ENCODE peak calls at places on chromosomes 12 and 14, in five cellular contexts. X is psoas muscle; Z is CD8-positive, alpha-beta T cell; A is tibial artery; C is mucosa of descending colon. M is an unnamed sample. For H3K4me1, the result is how much of the 10 kb centered on the place peaks cover.

GRCh38 chr12:126617312-126617711 is 1552.1 kb downstream of the AACS start:
- DNase-seq in A (no peak), Z (no peak), X (no peak), C (no peak), M (peak)

GRCh38 chr12:42172811-42173210 is 28.1 kb upstream of the GXYLT1 start:
- DNase-seq in C (no peak), Z (no peak), X (no peak), A (no peak), M (no peak)

GRCh38 chr12:123899368-123899767 is 73.3 kb downstream of the CCDC92 start:
- DNase-seq in X (no peak), A (no peak), C (no peak), Z (no peak), M (no peak)

GRCh38 chr12:47883663-47884195 is 21.1 kb downstream of the VDR start:
- DNase-seq in C (no peak), X (no peak), Z (no peak), A (peak), M (no peak)

GRCh38 chr12:105947906-105948305 is 190.8 kb downstream of the NUAK1 start:
- DNase-seq in C (no peak), Z (no peak), X (no peak), A (no peak), M (no peak)

GRCh38 chr12:97168804-97169203 is 261.7 kb downstream of the NEDD1 start:
- DNase-seq in C (no peak), X (no peak), A (no peak), Z (no peak), M (no peak)

GRCh38 chr12:104226672-104227071 is 11.1 kb downstream of the TXNRD1 start:
- DNase-seq in A (no peak), Z (no peak), C (no peak), X (no peak), M (no peak)

GRCh38 chr12:124620606-124621295 is 53.3 kb upstream of the NCOR2 start:
- DNase-seq in A (no peak), C (no peak), X (no peak), Z (no peak), M (no peak)

GRCh38 chr12:79298511-79298910 is 392.3 kb downstream of the PAWR start:
- DNase-seq in C (no peak), A (no peak), X (no peak), Z (no peak), M (no peak)

GRCh38 chr14:54486685-54487084 is 2.1 kb downstream of the GMFB start:
- DNase-seq in X (no peak), Z (no peak), A (no peak), C (no peak), M (no peak)

GRCh38 chr12:12428961-12429657 is 72.2 kb downstream of the BORCS5 start:
- DNase-seq in A (no peak), C (no peak), X (no peak), Z (no peak), M (no peak)

GRCh38 chr12:90163975-90164374 is 455.3 kb upstream of the ATP2B1 start:
- DNase-seq in A (no peak), Z (no peak), X (no peak), C (no peak), M (no peak)

GRCh38 chr14:103520657-103521437 is 1.8 kb downstream of the CKB start:
- DNase-seq in Z (peak), C (peak), X (peak), A (peak), M (peak)

GRCh38 chr14:93369393-93370266 is 22.6 kb downstream of the COX8C start:
- DNase-seq in C (no peak), A (no peak), X (no peak), Z (no peak), M (no peak)

GRCh38 chr12:113858828-113859386 is 107.2 kb downstream of the RBM19 start:
- DNase-seq in A (no peak), X (no peak), Z (no peak), C (no peak), M (no peak)

GRCh38 chr14:26415618-26416123 is 182.2 kb downstream of the NOVA1 start:
- DNase-seq in A (peak), Z (no peak), X (peak), C (peak), M (no peak)

GRCh38 chr12:4562034-4562657 is at the start of gene DYRK4:
- DNase-seq in C (peak), Z (no peak), A (peak), X (peak), M (peak)

GRCh38 chr12:57904848-57905811 is 36.2 kb upstream of the ATP23 start:
- DNase-seq in C (peak), Z (peak), A (peak), X (peak), M (peak)

GRCh38 chr12:47841506-47841905 is 21.8 kb upstream of the HDAC7 start:
- DNase-seq in C (no peak), Z (no peak), A (no peak), X (no peak), M (no peak)

GRCh38 chr12:52815676-52816075 is 1.8 kb upstream of the KRT4 start:
- DNase-seq in X (no peak), C (no peak), Z (no peak), A (no peak), M (no peak)

GRCh38 chr12:6752181-6752930 is 585 bp downstream of the MLF2 start:
- DNase-seq in X (no peak), A (peak), Z (no peak), C (no peak), M (peak)

GRCh38 chr14:50173891-50174290 is 57.5 kb downstream of the SOS2 start:
- DNase-seq in X (no peak), Z (no peak), C (no peak), A (no peak), M (no peak)

GRCh38 chr12:13489246-13489645 is 292.7 kb downstream of the EMP1 start:
- DNase-seq in X (no peak), Z (no peak), C (no peak), A (no peak), M (no peak)

GRCh38 chr12:27525373-27525772 is 1.4 kb downstream of the PPFIBP1 start:
- DNase-seq in Z (no peak), C (no peak), A (no peak), X (no peak), M (peak)

GRCh38 chr14:55514819-55515470 is 65.1 kb upstream of the KTN1 start:
- DNase-seq in Z (no peak), C (no peak), X (no peak), A (no peak), M (no peak)

GRCh38 chr14:31060253-31060875 is 34.2 kb upstream of the STRN3 start:
- DNase-seq in Z (no peak), C (no peak), A (no peak), X (no peak), M (peak)

GRCh38 chr14:96203116-96203515 is 1.5 kb upstream of the BDKRB2 start:
- DNase-seq in A (no peak), X (no peak), Z (no peak), C (no peak), M (no peak)

GRCh38 chr12:116490481-116490880 is 68.7 kb upstream of the MAP1LC3B2 start:
- DNase-seq in A (no peak), Z (no peak), C (no peak), X (no peak), M (no peak)

GRCh38 chr12:21065845-21066244 is 65.1 kb upstream of the SLCO1B1 start:
- DNase-seq in X (no peak), Z (no peak), A (no peak), C (no peak), M (peak)

GRCh38 chr14:93183596-93184317 is 940 bp downstream of the MOAP1 start:
- DNase-seq in C (peak), Z (no peak), A (no peak), X (no peak), M (no peak)

GRCh38 chr14:21092147-21093011 is 6.1 kb downstream of the ZNF219 start:
- DNase-seq in Z (peak), C (peak), A (peak), X (peak), M (peak)

GRCh38 chr14:29442720-29443119 is 484.9 kb downstream of the PRKD1 start:
- DNase-seq in Z (no peak), C (no peak), X (no peak), A (no peak), M (no peak)

GRCh38 chr12:40104461-40105264 is 1.2 kb downstream of the SLC2A13 start:
- DNase-seq in X (no peak), C (no peak), A (no peak), Z (no peak), M (peak)

GRCh38 chr12:53047221-53048032 is 2.4 kb upstream of the TNS2 start:
- DNase-seq in C (peak), A (peak), Z (peak), X (peak), M (peak)

GRCh38 chr14:49194067-49194466 is 392.1 kb downstream of the RPS29 start:
- DNase-seq in Z (no peak), X (peak), A (peak), C (no peak), M (no peak)

GRCh38 chr14:54447231-54447692 is 6.1 kb upstream of the CNIH1 start:
- DNase-seq in Z (no peak), X (no peak), C (peak), A (no peak), M (no peak)

GRCh38 chr14:68683326-68683725 is 109.5 kb downstream of the ZFP36L1 start:
- DNase-seq in Z (no peak), A (peak), X (no peak), C (no peak), M (no peak)

GRCh38 chr12:45981075-45981837 is 9.1 kb downstream of the SCAF11 start:
- DNase-seq in A (no peak), C (no peak), Z (no peak), X (no peak), M (no peak)

GRCh38 chr12:69566603-69567002 is 18.7 kb upstream of the CCT2 start:
- DNase-seq in C (no peak), X (no peak), Z (no peak), A (no peak), M (no peak)
- TF ChIP-seq CTCF in C (no peak), X (no peak), Z (no peak), A (no peak), M (peak)

GRCh38 chr12:81092053-81092452 is 14.2 kb downstream of the ACSS3 start:
- DNase-seq in X (no peak), C (no peak), A (no peak), Z (no peak), M (no peak)

GRCh38 chr12:81086342-81086741 is 8.5 kb downstream of the ACSS3 start:
- DNase-seq in C (no peak), A (no peak), X (no peak), Z (no peak), M (peak)

GRCh38 chr12:81088221-81088620 is 10.3 kb downstream of the ACSS3 start:
- DNase-seq in X (no peak), A (no peak), C (no peak), Z (no peak), M (no peak)

GRCh38 chr12:81085832-81086231 is 8.0 kb downstream of the ACSS3 start:
- DNase-seq in C (no peak), X (no peak), A (no peak), Z (no peak), M (no peak)

GRCh38 chr12:81089412-81089811 is 11.5 kb downstream of the ACSS3 start:
- DNase-seq in X (no peak), Z (no peak), A (no peak), C (no peak), M (no peak)
- H3K4me1 ChIP-seq in X (under half), Z (under half), A (under half), C (under half), M (under half)

GRCh38 chr12:110613771-110614684 is at the start of gene TCTN1:
- DNase-seq in Z (peak), X (peak), A (peak), C (peak), M (peak)
- TF ChIP-seq CTCF in Z (no peak), X (no peak), A (no peak), C (no peak), M (no peak)

DNA sequence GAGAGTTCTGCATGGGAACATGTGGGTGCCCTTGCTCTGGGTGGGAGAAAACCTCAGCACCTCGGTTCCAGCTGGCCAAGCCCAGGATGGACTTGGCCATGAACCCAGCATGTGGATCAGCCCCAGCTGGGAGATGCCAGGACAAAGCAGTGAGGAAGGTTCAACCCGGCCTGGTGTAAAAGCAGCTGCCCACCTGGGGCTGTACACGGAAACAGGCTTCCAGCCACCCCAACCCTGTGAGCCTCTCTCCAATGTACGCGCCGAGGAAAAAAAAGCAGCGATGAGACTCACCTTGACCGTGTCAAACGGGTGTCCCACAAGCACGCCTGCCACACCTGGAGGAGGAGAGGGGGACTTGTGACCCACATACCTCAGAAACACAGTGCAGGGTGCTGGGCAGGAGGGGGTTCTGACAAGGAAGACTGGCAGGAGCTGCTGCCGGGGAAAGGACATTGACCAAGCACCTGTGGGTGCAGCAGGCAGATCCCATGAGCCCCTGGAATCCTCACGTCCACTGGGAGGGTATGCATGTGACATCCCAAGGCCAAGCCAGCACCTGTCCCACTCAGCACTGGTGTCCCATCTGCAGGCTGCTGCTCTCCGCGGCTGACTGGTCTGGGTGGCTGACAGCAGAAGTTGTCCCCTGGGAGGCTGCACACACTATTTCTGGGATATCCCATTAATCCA is 7.5 kb downstream of the SLC25A29 start:
- DNase-seq in Z (no peak), X (peak), C (peak), A (peak), M (no peak)
- H3K4me1 ChIP-seq in Z (under half), X (under half), C (under half), A (under half), M (under half)

GRCh38 chr14:72644758-72645489 is 249.0 kb downstream of the DPF3 start:
- DNase-seq in X (no peak), Z (no peak), A (no peak), C (no peak), M (no peak)

GRCh38 chr14:72641086-72641485 is 252.8 kb downstream of the DPF3 start:
- DNase-seq in A (no peak), C (no peak), Z (no peak), X (no peak), M (no peak)

GRCh38 chr14:72645706-72646105 is 248.2 kb downstream of the DPF3 start:
- DNase-seq in A (no peak), Z (no peak), X (no peak), C (no peak), M (no peak)

GRCh38 chr14:72644038-72644437 is 249.9 kb downstream of the DPF3 start:
- DNase-seq in A (no peak), C (no peak), Z (no peak), X (no peak), M (no peak)

DNA sequence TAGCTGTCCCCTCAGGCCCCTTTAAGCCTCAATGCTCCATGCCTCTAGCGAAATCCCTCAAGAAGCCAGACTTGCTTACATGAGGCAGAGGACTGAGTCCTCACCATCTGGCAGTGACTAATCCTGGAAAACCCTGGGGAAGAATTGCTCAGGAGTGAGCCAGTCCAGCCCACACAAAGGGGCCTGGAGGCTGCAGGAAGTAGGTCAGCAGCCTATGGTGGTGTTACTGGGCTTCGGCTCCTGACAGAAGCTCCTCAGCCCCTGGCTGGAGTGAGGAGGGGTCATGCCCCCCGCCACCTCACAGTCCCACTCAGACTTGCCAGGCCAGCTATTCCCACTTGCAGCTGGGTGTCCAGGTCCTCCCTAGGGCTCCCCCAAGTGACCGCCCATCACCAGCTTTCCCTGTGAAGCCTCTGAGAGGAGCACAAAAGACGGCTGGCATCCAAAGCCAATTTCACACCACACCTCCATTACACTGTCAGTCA is 250.5 kb downstream of the DPF3 start:
- DNase-seq in Z (no peak), X (peak), A (no peak), C (no peak), M (no peak)
- TF ChIP-seq CTCF in Z (no peak), X (no peak), A (no peak), C (no peak), M (no peak)